ENCODE peak calls at places on chromosomes 2 and 18, in nine cellular contexts. F, S, W, H, Z, I, U, K and E are unnamed samples.

GRCh38 chr18:65206551-65207260 is 544.1 kb upstream of the CDH7 start:
- DNase-seq in I (no peak), Z (no peak), U (no peak), K (no peak), H (no peak), S (no peak), W (no peak), F (no peak), E (no peak)

GRCh38 chr2:219362524-219363164 is 25.1 kb downstream of the DNPEP start:
- DNase-seq in K (peak), S (no peak), H (peak), U (no peak), Z (peak), I (peak), F (peak), W (no peak), E (peak)

GRCh38 chr2:213216461-213216860 is 65.0 kb upstream of the IKZF2 start:
- DNase-seq in H (no peak), Z (no peak), F (no peak), S (no peak), I (peak), W (no peak), U (no peak), K (no peak), E (no peak)

GRCh38 chr18:657311-657997 is at the start of gene TYMS:
- DNase-seq in W (no peak), S (peak), Z (peak), U (peak), K (peak), I (peak), F (peak), H (peak), E (peak)

GRCh38 chr18:45775241-45775676 is 50.2 kb upstream of the SIGLEC15 start:
- DNase-seq in I (peak), K (peak), Z (no peak), U (peak), F (no peak), S (no peak), H (no peak), W (peak), E (no peak)

GRCh38 chr2:57882895-57883515 is 163.6 kb upstream of the VRK2 start:
- DNase-seq in Z (peak), F (no peak), U (peak), I (no peak), W (no peak), S (peak), K (no peak), H (no peak), E (peak)

GRCh38 chr18:50144535-50144934 is 50.4 kb downstream of the MYO5B start:
- DNase-seq in H (no peak), W (no peak), I (no peak), U (no peak), K (no peak), Z (no peak), S (no peak), F (no peak), E (no peak)

GRCh38 chr18:7066965-7067555 is 50.5 kb downstream of the LAMA1 start:
- DNase-seq in W (no peak), Z (no peak), K (no peak), I (peak), U (no peak), S (no peak), H (no peak), F (no peak), E (no peak)

GRCh38 chr2:85235281-85235680 is 92.5 kb downstream of the TGOLN2 start:
- DNase-seq in K (no peak), H (no peak), F (no peak), U (no peak), I (no peak), S (no peak), W (no peak), Z (no peak), E (no peak)

GRCh38 chr2:1925928-1926327 is 181.6 kb upstream of the PXDN start:
- DNase-seq in W (no peak), I (no peak), F (no peak), U (no peak), K (no peak), S (no peak), H (no peak), Z (no peak), E (no peak)

GRCh38 chr18:74521068-74521725 is 13.1 kb upstream of the CNDP1 start:
- DNase-seq in K (no peak), S (no peak), F (no peak), H (no peak), W (no peak), Z (no peak), U (no peak), I (no peak), E (no peak)

GRCh38 chr18:9337875-9338274 is 3.3 kb downstream of the TWSG1 start:
- DNase-seq in K (no peak), I (peak), F (no peak), Z (no peak), U (no peak), H (no peak), W (no peak), S (no peak), E (no peak)

GRCh38 chr2:66271777-66272176 is 163.1 kb upstream of the MEIS1 start:
- DNase-seq in Z (no peak), S (no peak), I (no peak), F (no peak), W (no peak), U (no peak), H (no peak), K (no peak), E (no peak)

GRCh38 chr2:9814129-9814868 is 29.0 kb upstream of the TAF1B start:
- DNase-seq in F (no peak), Z (no peak), I (no peak), H (no peak), U (no peak), K (no peak), W (no peak), S (no peak), E (no peak)

GRCh38 chr2:242034138-242034537 is 164.6 kb downstream of the RTP5 start:
- DNase-seq in U (no peak), S (no peak), H (no peak), K (no peak), Z (no peak), W (no peak), I (no peak), F (no peak), E (no peak)

GRCh38 chr2:84924173-84925106 is 19.0 kb downstream of the TMSB10 start:
- DNase-seq in Z (no peak), W (no peak), H (no peak), U (no peak), I (peak), F (no peak), S (no peak), K (peak), E (peak)

GRCh38 chr18:26963292-26963691 is 97.8 kb upstream of the AQP4 start:
- DNase-seq in W (no peak), H (no peak), U (no peak), F (no peak), K (no peak), S (no peak), I (peak), Z (no peak), E (no peak)

GRCh38 chr2:134361648-134362047 is 107.8 kb downstream of the MGAT5 start:
- DNase-seq in F (no peak), H (no peak), I (peak), K (no peak), S (no peak), U (no peak), W (no peak), Z (no peak), E (no peak)

GRCh38 chr2:130391058-130391871 is 35.4 kb downstream of the PTPN18 start:
- DNase-seq in I (peak), W (no peak), K (peak), F (peak), Z (peak), H (no peak), U (peak), S (peak), E (peak)

GRCh38 chr2:234374671-234375245 is 122.1 kb downstream of the ARL4C start:
- DNase-seq in H (no peak), S (no peak), F (no peak), W (no peak), I (no peak), K (no peak), U (no peak), Z (peak), E (no peak)

GRCh38 chr2:100196786-100197494 is 54.5 kb upstream of the AFF3 start:
- DNase-seq in K (no peak), W (no peak), Z (no peak), F (no peak), I (peak), H (no peak), S (no peak), U (no peak), E (no peak)

GRCh38 chr2:191061381-191061982 is 47.5 kb upstream of the STAT1 start:
- DNase-seq in U (no peak), Z (no peak), W (no peak), I (no peak), H (no peak), F (no peak), K (no peak), S (no peak), E (no peak)

GRCh38 chr2:235008584-235009044 is 56.8 kb downstream of the SH3BP4 start:
- DNase-seq in K (no peak), W (no peak), S (no peak), Z (no peak), H (no peak), F (no peak), I (no peak), U (no peak), E (no peak)

GRCh38 chr2:4883375-4883774 is 808.8 kb upstream of the SOX11 start:
- DNase-seq in S (no peak), F (no peak), K (no peak), I (no peak), U (no peak), W (no peak), H (no peak), Z (no peak), E (no peak)

GRCh38 chr2:101418704-101419663 is 31.7 kb upstream of the CREG2 start:
- DNase-seq in F (peak), K (peak), H (no peak), Z (peak), S (peak), I (peak), U (peak), W (no peak), E (peak)

GRCh38 chr2:150812664-150813408 is 325.4 kb upstream of the RND3 start:
- DNase-seq in H (no peak), F (no peak), Z (no peak), K (no peak), I (no peak), U (no peak), S (no peak), W (no peak), E (no peak)

GRCh38 chr2:169946092-169946491 is 118.8 kb downstream of the UBR3 start:
- DNase-seq in Z (no peak), K (no peak), W (no peak), S (no peak), U (no peak), F (no peak), H (no peak), I (no peak), E (no peak)

GRCh38 chr2:48725696-48726494 is 29.6 kb downstream of the LHCGR start:
- DNase-seq in Z (no peak), S (no peak), U (peak), F (no peak), H (no peak), W (no peak), I (no peak), K (no peak), E (no peak)

GRCh38 chr2:199310654-199311275 is 147.0 kb downstream of the SATB2 start:
- DNase-seq in Z (peak), F (no peak), U (no peak), S (peak), K (no peak), I (no peak), H (no peak), W (no peak), E (no peak)

GRCh38 chr18:35117951-35118411 is 76.8 kb downstream of the MAPRE2 start:
- DNase-seq in H (no peak), S (no peak), Z (no peak), I (peak), F (no peak), K (no peak), U (no peak), W (no peak), E (no peak)

GRCh38 chr2:18907508-18907907 is 318.1 kb upstream of the NT5C1B start:
- DNase-seq in S (no peak), I (peak), H (no peak), Z (no peak), F (no peak), W (no peak), K (no peak), U (no peak), E (no peak)

GRCh38 chr18:42289526-42289925 is 334.5 kb downstream of the PIK3C3 start:
- DNase-seq in H (no peak), S (no peak), I (no peak), Z (no peak), F (no peak), W (no peak), U (no peak), K (no peak), E (no peak)

GRCh38 chr2:98514879-98515570 is 70.4 kb downstream of the INPP4A start:
- DNase-seq in Z (no peak), U (no peak), I (peak), W (no peak), S (no peak), H (peak), F (peak), K (no peak), E (peak)

GRCh38 chr18:29156531-29156930 is 979.6 kb upstream of the CDH2 start:
- DNase-seq in W (no peak), S (no peak), F (no peak), I (no peak), U (no peak), H (no peak), K (no peak), Z (no peak), E (no peak)

GRCh38 chr2:111161971-111162370 is 41.3 kb downstream of the BCL2L11 start:
- DNase-seq in W (no peak), K (no peak), F (no peak), U (peak), H (no peak), S (peak), I (no peak), Z (peak), E (no peak)

GRCh38 chr2:217723078-217723477 is 279.7 kb downstream of the TNS1 start:
- DNase-seq in W (no peak), S (no peak), Z (no peak), F (no peak), K (peak), H (no peak), U (no peak), I (no peak), E (no peak)